ENCODE peak calls at places on chromosomes 2 and 18, in eight cellular contexts. M is fibroblast of mammary gland, J is tibial artery, U is pulmonary artery endothelial cell, O is pancreas, I is dorsolateral prefrontal cortex, T is Calu3, Q is H7. D is an unnamed sample.

GRCh38 chr18:63161032-63161727 is 158.4 kb downstream of the BCL2 start:
- DNase-seq in T (no peak), U (no peak), O (no peak), Q (no peak), I (no peak), M (no peak), J (no peak), D (no peak)

GRCh38 chr18:74395630-74396251 is 61.4 kb downstream of the DIPK1C start:
- DNase-seq in Q (no peak), J (no peak), U (no peak), T (no peak), M (no peak), I (no peak), O (no peak), D (no peak)

GRCh38 chr2:8515390-8515761 is 166.5 kb upstream of the ID2 start:
- DNase-seq in J (no peak), Q (no peak), I (no peak), M (no peak), O (peak), T (no peak), U (no peak), D (no peak)

GRCh38 chr18:58838165-58838860 is 26.4 kb upstream of the ZNF532 start:
- DNase-seq in U (no peak), I (no peak), O (no peak), J (no peak), M (no peak), T (no peak), Q (no peak), D (no peak)

GRCh38 chr18:55100817-55101457 is 141.7 kb upstream of the CCDC68 start:
- DNase-seq in O (no peak), Q (no peak), J (no peak), T (peak), U (peak), M (peak), I (no peak), D (peak)

GRCh38 chr2:218748795-218749429 is 33.0 kb upstream of the CYP27A1 start:
- DNase-seq in J (no peak), I (no peak), M (no peak), Q (no peak), U (no peak), O (no peak), T (no peak), D (peak)

GRCh38 chr2:207184768-207185167 is 19.0 kb upstream of the KLF7 start:
- DNase-seq in I (no peak), M (peak), J (no peak), Q (no peak), U (no peak), O (no peak), T (no peak), D (no peak)

GRCh38 chr2:212913902-212914301 is 237.5 kb downstream of the IKZF2 start:
- DNase-seq in O (no peak), I (no peak), J (no peak), M (no peak), U (no peak), Q (no peak), T (no peak), D (no peak)

GRCh38 chr18:449374-449773 is 51.1 kb downstream of the COLEC12 start:
- DNase-seq in J (no peak), I (no peak), U (no peak), M (no peak), Q (no peak), O (peak), T (peak), D (peak)

GRCh38 chr2:162821718-162822117 is 16.8 kb downstream of the KCNH7 start:
- DNase-seq in I (no peak), M (no peak), U (no peak), T (no peak), Q (no peak), J (no peak), O (no peak), D (no peak)

GRCh38 chr2:107380912-107381311 is 445.8 kb upstream of the RGPD4 start:
- DNase-seq in I (no peak), T (no peak), U (no peak), J (no peak), O (no peak), Q (no peak), M (no peak), D (no peak)

GRCh38 chr18:59479776-59480175 is 120.7 kb upstream of the LMAN1 start:
- DNase-seq in T (no peak), J (no peak), Q (no peak), O (no peak), M (no peak), U (no peak), I (no peak), D (no peak)

GRCh38 chr2:75548036-75548573 is 12.6 kb downstream of the EVA1A start:
- DNase-seq in J (no peak), I (no peak), O (no peak), M (no peak), Q (no peak), T (no peak), U (no peak), D (no peak)

GRCh38 chr2:231069379-231070054 is 12.8 kb downstream of the PSMD1 start:
- DNase-seq in J (no peak), Q (no peak), T (no peak), M (peak), O (no peak), I (no peak), U (peak), D (peak)

GRCh38 chr2:159933727-159934049 is 128.7 kb downstream of the PLA2R1 start:
- DNase-seq in I (no peak), M (no peak), Q (no peak), T (no peak), J (no peak), O (no peak), U (no peak), D (no peak)

GRCh38 chr2:70143314-70144150 is 47.3 kb downstream of the C2orf42 start:
- DNase-seq in U (no peak), T (peak), I (no peak), O (no peak), Q (peak), J (peak), M (peak), D (peak)

GRCh38 chr18:5197032-5197434 is at the start of gene AKAIN1:
- DNase-seq in O (peak), J (no peak), T (no peak), U (no peak), Q (peak), I (peak), M (peak), D (peak)

GRCh38 chr2:174760845-174761473 is 3.3 kb downstream of the CHRNA1 start:
- DNase-seq in T (no peak), M (no peak), J (no peak), U (no peak), Q (no peak), O (no peak), I (no peak), D (no peak)

GRCh38 chr2:154457291-154457690 is 241.2 kb upstream of the KCNJ3 start:
- DNase-seq in J (no peak), U (no peak), Q (no peak), O (no peak), T (no peak), I (no peak), M (no peak), D (no peak)

GRCh38 chr2:61423714-61424113 is 47.2 kb downstream of the USP34 start:
- DNase-seq in T (no peak), I (no peak), Q (no peak), O (no peak), J (no peak), U (peak), M (peak), D (no peak)

D was measured in hepatocyte.